ENCODE peak calls at places on chromosomes 11 and 22, in nine cellular contexts. N is endothelial cell; C is stimulated activated CD8-positive, alpha-beta memory T cell treated with anti-CD3 and anti-CD28 coated beads, Interleukin-7, amount 100 ng/mL, for 24 hours; X is activated CD4-positive, CD25-positive, alpha-beta regulatory T cell; S is CD4-positive, alpha-beta memory T cell; H is IMR-90; F is GM04504; B is kidney; Y is stimulated activated CD4-positive, alpha-beta T cell treated with anti-CD3 and anti-CD28 coated beads, TNF-alpha, amount 100 ng/mL, for 4 hours. A is an unnamed sample.

GRCh38 chr22:49582671-49583070 is 245.0 kb downstream of the BRD1 start:
- DNase-seq in Y (no peak), S (no peak), X (no peak), H (no peak), C (no peak), B (peak), N (no peak), F (no peak), A (no peak)

GRCh38 chr11:108338750-108339149 is 115.9 kb downstream of the ATM start:
- DNase-seq in Y (no peak), N (no peak), B (no peak), S (no peak), F (no peak), C (no peak), X (no peak), H (no peak), A (no peak)

GRCh38 chr11:56314844-56315243 is at the start of gene OR8K3:
- DNase-seq in B (no peak), F (no peak), N (no peak), X (no peak), Y (no peak), H (no peak), S (no peak), C (no peak), A (no peak)

GRCh38 chr22:17143101-17143500 is 16.0 kb downstream of the HDHD5 start:
- DNase-seq in H (no peak), Y (no peak), C (no peak), X (no peak), N (no peak), F (no peak), B (no peak), S (no peak), A (no peak)

GRCh38 chr11:32333335-32333991 is 101.9 kb downstream of the WT1 start:
- DNase-seq in X (no peak), N (peak), Y (no peak), H (peak), F (peak), B (peak), C (peak), S (peak), A (no peak)

GRCh38 chr11:34303028-34303427 is 54.8 kb downstream of the ABTB2 start:
- DNase-seq in S (no peak), F (no peak), X (no peak), Y (no peak), C (no peak), H (no peak), B (no peak), N (no peak), A (no peak)

GRCh38 chr11:72721689-72722049 is 30.5 kb downstream of the ARAP1 start:
- DNase-seq in C (peak), N (no peak), Y (no peak), X (peak), S (peak), F (no peak), H (no peak), B (peak), A (no peak)

GRCh38 chr11:46247090-46247489 is 30.4 kb upstream of the CREB3L1 start:
- DNase-seq in F (no peak), C (no peak), Y (no peak), X (no peak), S (no peak), H (no peak), B (no peak), N (no peak), A (no peak)

GRCh38 chr11:36073411-36074203 is 129.7 kb downstream of the LDLRAD3 start:
- DNase-seq in F (peak), X (no peak), N (no peak), Y (no peak), S (no peak), B (peak), H (peak), C (no peak), A (no peak)

GRCh38 chr11:28384418-28384817 is 276.2 kb downstream of the METTL15 start:
- DNase-seq in B (no peak), X (no peak), H (peak), N (no peak), F (peak), Y (no peak), S (no peak), C (no peak), A (no peak)

GRCh38 chr11:60831143-60831500 is 10.8 kb upstream of the CCDC86 start:
- DNase-seq in S (peak), N (peak), Y (peak), B (peak), H (peak), F (peak), X (peak), C (peak), A (peak)

GRCh38 chr22:19885841-19886592 is 31.3 kb upstream of the GNB1L start:
- DNase-seq in F (no peak), S (no peak), X (no peak), B (peak), Y (no peak), C (no peak), N (no peak), H (no peak), A (no peak)

GRCh38 chr22:36548606-36549005 is 19.6 kb upstream of the EIF3D start:
- DNase-seq in S (no peak), Y (no peak), C (no peak), H (no peak), N (no peak), X (no peak), B (no peak), F (no peak), A (no peak)

GRCh38 chr11:103773537-103773936 is 262.9 kb upstream of the DDI1 start:
- DNase-seq in F (no peak), S (no peak), C (no peak), N (no peak), Y (no peak), X (no peak), H (no peak), B (peak), A (no peak)

GRCh38 chr11:1478011-1478410 is 8.6 kb downstream of the MOB2 start:
- DNase-seq in C (no peak), N (no peak), X (no peak), B (no peak), Y (no peak), S (no peak), F (no peak), H (no peak), A (no peak)

A was measured in COLO829.